ENCODE peak calls at places on chromosomes 4 and X, in eight cellular contexts. L is H1; J is tibial artery; N is upper lobe of right lung; E is astrocyte; F is left ventricle myocardium inferior; H is SJSA1; X is naive thymus-derived CD4-positive, alpha-beta T cell. D is an unnamed sample. For H3K4me1, the result is how much of the 10 kb centered on the place peaks cover.

GRCh38 chr4:120517966-120518365 is 404.6 kb downstream of the PRDM5 start:
- DNase-seq in L (no peak), J (peak), N (no peak), E (peak), F (no peak), H (peak), X (no peak), D (no peak)

GRCh38 chr4:3200423-3201090 is 48.4 kb upstream of the MSANTD1 start:
- DNase-seq in L (no peak), J (no peak), N (no peak), E (no peak), F (no peak), H (no peak), X (no peak), D (no peak)

GRCh38 chr4:94803181-94803580 is 45.4 kb downstream of the BMPR1B start:
- DNase-seq in L (no peak), J (no peak), N (no peak), E (peak), F (no peak), H (no peak), X (no peak), D (no peak)

GRCh38 chrX:84189125-84189524 is 1.1 kb upstream of the RPS6KA6 start:
- DNase-seq in L (no peak), J (no peak), N (no peak), E (no peak), F (no peak), H (no peak), X (no peak), D (no peak)

GRCh38 chrX:102651968-102652744 is 873 bp downstream of the GPRASP1 start:
- DNase-seq in L (no peak), J (peak), N (no peak), E (no peak), F (no peak), H (peak), X (peak), D (no peak)

GRCh38 chr4:183329954-183330742 is 7.9 kb upstream of the CLDN24 start:
- DNase-seq in L (no peak), J (no peak), N (no peak), E (no peak), F (no peak), H (no peak), X (no peak), D (no peak)

GRCh38 chr4:160370046-160370445 is 1267.2 kb downstream of the RAPGEF2 start:
- DNase-seq in L (no peak), J (no peak), N (no peak), E (peak), F (no peak), H (no peak), X (no peak), D (no peak)

GRCh38 chr4:110487873-110488272 is 11.9 kb downstream of the ENPEP start:
- DNase-seq in L (no peak), J (no peak), N (no peak), E (no peak), F (no peak), H (no peak), X (no peak), D (no peak)

GRCh38 chr4:76585897-76586360 is 150.9 kb downstream of the SHROOM3 start:
- DNase-seq in L (peak), J (peak), N (peak), E (peak), F (peak), H (no peak), X (peak), D (no peak)

GRCh38 chr4:76584235-76585152 is 149.5 kb downstream of the SHROOM3 start:
- DNase-seq in L (no peak), J (no peak), N (no peak), E (peak), F (no peak), H (no peak), X (no peak), D (no peak)

GRCh38 chr4:76582817-76583087 is 147.7 kb downstream of the SHROOM3 start:
- DNase-seq in L (no peak), J (no peak), N (no peak), E (no peak), F (no peak), H (no peak), X (no peak), D (no peak)

GRCh38 chr4:76588268-76588667 is 153.2 kb downstream of the SHROOM3 start:
- DNase-seq in L (no peak), J (no peak), N (no peak), E (no peak), F (no peak), H (no peak), X (no peak), D (no peak)

GRCh38 chr4:76585270-76585669 is 150.2 kb downstream of the SHROOM3 start:
- DNase-seq in L (no peak), J (no peak), N (no peak), E (peak), F (no peak), H (no peak), X (no peak), D (no peak)
- H3K4me1 ChIP-seq in L (under half), J (under half), N (under half), E (under half), F (under half), H (under half), X (under half), D (half or more)

GRCh38 chr4:38821739-38822138 is 17.1 kb upstream of the TLR1 start:
- DNase-seq in L (no peak), J (no peak), N (no peak), E (no peak), F (no peak), H (peak), X (no peak), D (peak)

GRCh38 chr4:38818441-38818976 is 13.9 kb upstream of the TLR1 start:
- DNase-seq in L (no peak), J (no peak), N (no peak), E (no peak), F (no peak), H (no peak), X (no peak), D (no peak)

GRCh38 chr4:38820329-38821061 is 15.9 kb upstream of the TLR1 start:
- DNase-seq in L (no peak), J (no peak), N (no peak), E (no peak), F (no peak), H (no peak), X (no peak), D (peak)

GRCh38 chr4:38822748-38823303 is 18.2 kb upstream of the TLR1 start:
- DNase-seq in L (no peak), J (no peak), N (no peak), E (no peak), F (no peak), H (no peak), X (no peak), D (no peak)

GRCh38 chr4:38819569-38819968 is 15.0 kb upstream of the TLR1 start:
- DNase-seq in L (no peak), J (no peak), N (no peak), E (peak), F (no peak), H (peak), X (no peak), D (no peak)
- H3K4me1 ChIP-seq in L (under half), J (under half), N (under half), E (under half), F (under half), H (under half), X (under half), D (under half)

GRCh38 chr4:168610911-168611530 is 114.2 kb downstream of the PALLD start:
- DNase-seq in L (no peak), J (no peak), N (no peak), E (no peak), F (no peak), H (no peak), X (no peak), D (no peak)

GRCh38 chr4:168613869-168614268 is 117.0 kb downstream of the PALLD start:
- DNase-seq in L (no peak), J (no peak), N (no peak), E (no peak), F (no peak), H (no peak), X (no peak), D (no peak)

GRCh38 chr4:168612435-168613139 is 115.7 kb downstream of the PALLD start:
- DNase-seq in L (no peak), J (no peak), N (no peak), E (peak), F (no peak), H (peak), X (no peak), D (no peak)

GRCh38 chr4:168615294-168615693 is 118.4 kb downstream of the PALLD start:
- DNase-seq in L (no peak), J (no peak), N (no peak), E (peak), F (no peak), H (peak), X (no peak), D (no peak)

GRCh38 chr4:168614316-168615057 is 117.6 kb downstream of the PALLD start:
- DNase-seq in L (no peak), J (no peak), N (no peak), E (peak), F (no peak), H (peak), X (no peak), D (no peak)
- H3K4me1 ChIP-seq in L (under half), J (under half), N (under half), E (half or more), F (half or more), H (half or more), X (under half), D (under half)

DNA sequence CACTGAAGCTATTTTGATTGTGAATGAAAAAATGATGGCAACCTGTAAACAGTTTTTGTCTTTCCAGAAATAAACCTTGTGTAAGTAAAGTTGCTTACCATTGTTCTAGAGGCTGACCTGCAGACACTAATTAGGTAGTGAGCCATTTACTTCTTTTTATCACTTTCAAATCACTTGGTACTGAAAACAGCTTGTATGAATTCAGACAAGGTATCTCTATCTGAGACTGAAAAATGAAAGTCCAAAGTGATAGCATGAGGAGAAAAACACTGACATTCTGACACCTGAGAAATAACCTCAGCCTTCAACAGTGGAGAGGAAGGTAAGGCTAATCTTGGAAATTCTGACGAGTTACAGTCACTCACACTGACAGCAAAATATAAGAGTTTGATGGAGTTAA is 238.8 kb downstream of the GPC3 start:
- DNase-seq in L (no peak), J (no peak), N (no peak), E (no peak), F (no peak), H (no peak), X (no peak), D (no peak)
- H3K4me1 ChIP-seq in L (under half), J (under half), N (under half), E (under half), F (under half), H (under half), X (under half), D (under half)

DNA sequence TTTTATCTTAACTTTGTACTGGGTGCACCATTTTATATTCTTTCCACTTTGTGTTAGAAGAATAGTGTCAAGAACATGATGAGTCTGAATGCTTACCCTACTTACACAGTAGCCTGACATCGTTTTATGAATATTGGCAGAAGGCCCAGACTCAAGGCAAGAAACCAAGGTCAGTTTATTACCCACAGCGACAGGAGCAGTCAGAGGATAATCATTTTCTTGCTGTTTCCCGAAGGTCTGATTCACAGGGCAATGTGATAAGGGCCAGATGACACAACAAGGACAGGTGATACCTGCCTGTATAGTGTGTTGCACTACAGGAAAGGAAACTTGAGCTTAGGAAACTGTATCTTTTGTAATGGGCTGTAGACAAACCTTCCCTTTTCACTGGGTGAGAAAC is 417.4 kb downstream of the SPOCK3 start:
- DNase-seq in L (no peak), J (no peak), N (no peak), E (peak), F (no peak), H (no peak), X (no peak), D (no peak)
- H3K4me1 ChIP-seq in L (under half), J (under half), N (under half), E (under half), F (under half), H (under half), X (under half), D (under half)

DNA sequence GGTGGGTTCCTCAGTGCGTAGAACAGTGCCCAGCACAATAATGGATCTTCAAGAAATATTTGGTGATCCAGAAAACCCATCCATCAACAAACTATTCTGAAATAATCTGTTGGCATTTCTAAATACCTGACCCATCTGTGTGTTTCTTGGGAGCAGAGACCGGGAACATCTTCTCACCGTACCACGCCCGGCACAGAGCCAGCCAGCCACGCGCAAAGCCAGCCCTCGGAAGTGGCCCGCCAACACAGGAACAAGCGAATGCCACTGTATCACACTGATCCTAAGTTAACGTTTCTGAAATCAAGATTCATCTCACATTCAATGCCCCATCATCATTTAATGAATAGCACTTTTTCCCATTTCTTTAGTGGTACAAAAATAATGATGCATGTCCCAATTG is 44.4 kb downstream of the JAKMIP1 start:
- DNase-seq in L (no peak), J (no peak), N (no peak), E (no peak), F (no peak), H (no peak), X (no peak), D (no peak)
- H3K4me1 ChIP-seq in L (under half), J (under half), N (under half), E (under half), F (under half), H (under half), X (under half), D (under half)

DNA sequence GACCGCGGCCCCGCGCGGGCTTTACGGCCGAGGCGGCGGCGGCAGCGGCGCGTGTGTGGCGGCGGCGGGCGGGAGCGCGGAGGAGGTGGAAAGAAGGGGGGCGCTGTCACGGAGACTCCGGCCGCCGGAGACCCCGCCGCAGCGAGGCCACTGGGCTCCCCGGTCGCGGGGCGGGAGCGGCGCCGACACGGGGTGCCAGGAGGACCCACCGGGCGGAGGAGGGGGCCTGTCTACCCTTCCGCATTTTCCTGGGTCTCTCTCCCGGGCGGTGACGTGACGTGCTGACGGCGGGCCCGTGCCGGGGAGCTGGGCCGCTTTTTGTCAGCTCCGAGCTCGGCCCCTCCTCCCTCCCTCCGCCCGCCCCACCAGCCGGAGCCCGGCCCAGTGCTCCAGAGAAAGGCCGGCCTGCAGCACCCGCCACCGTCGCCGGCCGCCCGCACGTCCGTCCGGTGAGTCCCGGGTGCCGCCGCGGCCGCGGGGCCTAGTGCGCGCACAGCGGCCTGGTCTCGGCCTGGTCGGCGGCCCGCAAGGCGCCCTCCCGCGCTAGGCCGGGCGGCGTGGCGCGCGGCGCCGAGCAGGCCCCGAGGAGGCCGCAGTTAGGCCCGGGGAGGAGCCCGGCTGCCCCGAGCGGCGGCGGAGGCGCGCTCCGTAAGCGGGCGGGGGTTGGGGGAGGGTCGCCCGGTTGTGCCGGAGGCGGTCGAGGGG is at the start of gene ZFX:
- DNase-seq in L (no peak), J (peak), N (peak), E (peak), F (peak), H (peak), X (peak), D (no peak)
- H3K4me1 ChIP-seq in L (under half), J (under half), N (under half), E (under half), F (half or more), H (under half), X (under half), D (half or more)

D was measured in esophagus muscularis mucosa.